ENCODE peak calls at places on chromosomes 2 and 18, in seven cellular contexts. One of them, this sample, is unnamed.

GRCh38 chr2:30492185-30492584 is 45.1 kb downstream of the LCLAT1 start:
- DNase-seq in NCI-H1092: no peak
- DNase-seq in hypothalamus: no peak
- DNase-seq in stimulated activated CD4-positive, alpha-beta T cell treated with anti-CD3 and anti-CD28 coated beads, Interleukin-2, amount 100 ng/mL, for 24 hours: no peak
- DNase-seq in tibial nerve: no peak
- DNase-seq in NCI-H146: no peak
- DNase-seq in GM03348: no peak
- DNase-seq in this sample: no peak

GRCh38 chr18:9380571-9381390 is 46.2 kb downstream of the TWSG1 start:
- DNase-seq in stimulated activated CD4-positive, alpha-beta T cell treated with anti-CD3 and anti-CD28 coated beads, Interleukin-2, amount 100 ng/mL, for 24 hours: no peak
- DNase-seq in NCI-H1092: peak
- DNase-seq in hypothalamus: no peak
- DNase-seq in NCI-H146: peak
- DNase-seq in tibial nerve: no peak
- DNase-seq in GM03348: peak
- DNase-seq in this sample: no peak

GRCh38 chr2:160581448-160581847 is 87.8 kb upstream of the RBMS1 start:
- DNase-seq in GM03348: no peak
- DNase-seq in NCI-H146: no peak
- DNase-seq in tibial nerve: no peak
- DNase-seq in hypothalamus: no peak
- DNase-seq in stimulated activated CD4-positive, alpha-beta T cell treated with anti-CD3 and anti-CD28 coated beads, Interleukin-2, amount 100 ng/mL, for 24 hours: no peak
- DNase-seq in NCI-H1092: no peak
- DNase-seq in this sample: no peak

GRCh38 chr2:71932780-71933466 is 214.7 kb downstream of the CYP26B1 start:
- DNase-seq in hypothalamus: no peak
- DNase-seq in tibial nerve: no peak
- DNase-seq in NCI-H146: no peak
- DNase-seq in NCI-H1092: no peak
- DNase-seq in GM03348: peak
- DNase-seq in stimulated activated CD4-positive, alpha-beta T cell treated with anti-CD3 and anti-CD28 coated beads, Interleukin-2, amount 100 ng/mL, for 24 hours: no peak
- DNase-seq in this sample: no peak

GRCh38 chr2:239192456-239192855 is 208.4 kb downstream of the HDAC4 start:
- DNase-seq in stimulated activated CD4-positive, alpha-beta T cell treated with anti-CD3 and anti-CD28 coated beads, Interleukin-2, amount 100 ng/mL, for 24 hours: no peak
- DNase-seq in NCI-H1092: no peak
- DNase-seq in NCI-H146: no peak
- DNase-seq in GM03348: no peak
- DNase-seq in hypothalamus: no peak
- DNase-seq in tibial nerve: no peak
- DNase-seq in this sample: no peak

GRCh38 chr2:47221956-47222355 is 66.8 kb upstream of the STPG4 start:
- DNase-seq in GM03348: no peak
- DNase-seq in hypothalamus: no peak
- DNase-seq in stimulated activated CD4-positive, alpha-beta T cell treated with anti-CD3 and anti-CD28 coated beads, Interleukin-2, amount 100 ng/mL, for 24 hours: no peak
- DNase-seq in NCI-H1092: no peak
- DNase-seq in NCI-H146: peak
- DNase-seq in tibial nerve: no peak
- DNase-seq in this sample: no peak

GRCh38 chr2:10196948-10197717 is 74.6 kb downstream of the RRM2 start:
- DNase-seq in hypothalamus: no peak
- DNase-seq in NCI-H1092: no peak
- DNase-seq in stimulated activated CD4-positive, alpha-beta T cell treated with anti-CD3 and anti-CD28 coated beads, Interleukin-2, amount 100 ng/mL, for 24 hours: no peak
- DNase-seq in GM03348: no peak
- DNase-seq in tibial nerve: no peak
- DNase-seq in NCI-H146: no peak
- DNase-seq in this sample: no peak

GRCh38 chr2:104406273-104406726 is 447.6 kb upstream of the POU3F3 start:
- DNase-seq in GM03348: no peak
- DNase-seq in hypothalamus: no peak
- DNase-seq in tibial nerve: no peak
- DNase-seq in NCI-H1092: peak
- DNase-seq in stimulated activated CD4-positive, alpha-beta T cell treated with anti-CD3 and anti-CD28 coated beads, Interleukin-2, amount 100 ng/mL, for 24 hours: no peak
- DNase-seq in NCI-H146: no peak
- DNase-seq in this sample: no peak

GRCh38 chr2:50674876-50675275 is 357.1 kb downstream of the NRXN1 start:
- DNase-seq in NCI-H146: no peak
- DNase-seq in hypothalamus: no peak
- DNase-seq in tibial nerve: no peak
- DNase-seq in stimulated activated CD4-positive, alpha-beta T cell treated with anti-CD3 and anti-CD28 coated beads, Interleukin-2, amount 100 ng/mL, for 24 hours: no peak
- DNase-seq in NCI-H1092: no peak
- DNase-seq in GM03348: no peak
- DNase-seq in this sample: no peak

GRCh38 chr18:23640023-23640422 is 22.7 kb downstream of the ANKRD29 start:
- DNase-seq in tibial nerve: no peak
- DNase-seq in hypothalamus: no peak
- DNase-seq in GM03348: no peak
- DNase-seq in NCI-H146: no peak
- DNase-seq in NCI-H1092: no peak
- DNase-seq in stimulated activated CD4-positive, alpha-beta T cell treated with anti-CD3 and anti-CD28 coated beads, Interleukin-2, amount 100 ng/mL, for 24 hours: no peak
- DNase-seq in this sample: no peak

GRCh38 chr2:31962757-31963361 is 47.9 kb downstream of the MEMO1 start:
- DNase-seq in NCI-H1092: no peak
- DNase-seq in tibial nerve: no peak
- DNase-seq in NCI-H146: no peak
- DNase-seq in hypothalamus: no peak
- DNase-seq in stimulated activated CD4-positive, alpha-beta T cell treated with anti-CD3 and anti-CD28 coated beads, Interleukin-2, amount 100 ng/mL, for 24 hours: peak
- DNase-seq in GM03348: no peak
- DNase-seq in this sample: no peak

GRCh38 chr18:46335551-46336059 is 231.4 kb downstream of the HAUS1 start:
- DNase-seq in NCI-H146: peak
- DNase-seq in tibial nerve: no peak
- DNase-seq in hypothalamus: no peak
- DNase-seq in GM03348: no peak
- DNase-seq in stimulated activated CD4-positive, alpha-beta T cell treated with anti-CD3 and anti-CD28 coated beads, Interleukin-2, amount 100 ng/mL, for 24 hours: no peak
- DNase-seq in NCI-H1092: peak
- DNase-seq in this sample: no peak

GRCh38 chr18:28494151-28494550 is 317.2 kb upstream of the CDH2 start:
- DNase-seq in GM03348: peak
- DNase-seq in hypothalamus: no peak
- DNase-seq in stimulated activated CD4-positive, alpha-beta T cell treated with anti-CD3 and anti-CD28 coated beads, Interleukin-2, amount 100 ng/mL, for 24 hours: no peak
- DNase-seq in NCI-H1092: no peak
- DNase-seq in NCI-H146: no peak
- DNase-seq in tibial nerve: no peak
- DNase-seq in this sample: no peak

GRCh38 chr2:25187729-25188350 is 19.5 kb upstream of the POMC start:
- DNase-seq in NCI-H1092: no peak
- DNase-seq in hypothalamus: no peak
- DNase-seq in tibial nerve: no peak
- DNase-seq in NCI-H146: no peak
- DNase-seq in GM03348: no peak
- DNase-seq in stimulated activated CD4-positive, alpha-beta T cell treated with anti-CD3 and anti-CD28 coated beads, Interleukin-2, amount 100 ng/mL, for 24 hours: no peak
- DNase-seq in this sample: no peak

GRCh38 chr2:230700447-230700846 is 12.2 kb upstream of the CAB39 start:
- DNase-seq in hypothalamus: no peak
- DNase-seq in stimulated activated CD4-positive, alpha-beta T cell treated with anti-CD3 and anti-CD28 coated beads, Interleukin-2, amount 100 ng/mL, for 24 hours: no peak
- DNase-seq in tibial nerve: no peak
- DNase-seq in NCI-H146: no peak
- DNase-seq in GM03348: peak
- DNase-seq in NCI-H1092: no peak
- DNase-seq in this sample: no peak

This sample was measured in Panc1.